ENCODE peak calls at places on chromosome 18, in four cellular contexts. One of them, this sample, is unnamed. For H3F3A, the result is how much of the 10 kb centered on the place peaks cover.

GRCh38 chr18:47250415-47251046 is 929 bp downstream of the SKOR2 start:
- DNase-seq in SK-N-SH: peak
- DNase-seq in GM23248: no peak
- DNase-seq in neural progenitor cell: peak
- DNase-seq in this sample: no peak

GRCh38 chr18:32730620-32731021 is 42.2 kb downstream of the KLHL14 start:
- DNase-seq in neural progenitor cell: no peak
- DNase-seq in GM23248: peak
- DNase-seq in SK-N-SH: no peak
- DNase-seq in this sample: no peak

GRCh38 chr18:58592223-58593214 is 36.4 kb downstream of the ALPK2 start:
- DNase-seq in GM23248: no peak
- DNase-seq in SK-N-SH: no peak
- DNase-seq in neural progenitor cell: peak
- DNase-seq in this sample: no peak

GRCh38 chr18:47595816-47596501 is 334.5 kb downstream of the SMAD2 start:
- DNase-seq in SK-N-SH: no peak
- DNase-seq in neural progenitor cell: peak
- DNase-seq in GM23248: peak
- DNase-seq in this sample: peak

GRCh38 chr18:37570336-37570930 is 4.8 kb upstream of the CELF4 start:
- DNase-seq in SK-N-SH: peak
- DNase-seq in neural progenitor cell: peak
- DNase-seq in GM23248: no peak
- DNase-seq in this sample: no peak

GRCh38 chr18:76573325-76574025 is 78.4 kb upstream of the ZNF516 start:
- DNase-seq in GM23248: peak
- DNase-seq in neural progenitor cell: no peak
- DNase-seq in SK-N-SH: no peak
- DNase-seq in this sample: peak

GRCh38 chr18:75533954-75534353 is 106.5 kb upstream of the SMIM21 start:
- DNase-seq in GM23248: peak
- DNase-seq in neural progenitor cell: no peak
- DNase-seq in SK-N-SH: no peak
- DNase-seq in this sample: no peak

GRCh38 chr18:66971951-66972350 is 368.1 kb upstream of the CDH19 start:
- DNase-seq in SK-N-SH: peak
- DNase-seq in neural progenitor cell: no peak
- DNase-seq in GM23248: no peak
- DNase-seq in this sample: no peak

GRCh38 chr18:75179819-75180600 is 28.9 kb downstream of the PTGR3 start:
- DNase-seq in neural progenitor cell: no peak
- DNase-seq in GM23248: no peak
- DNase-seq in SK-N-SH: no peak
- DNase-seq in this sample: no peak

GRCh38 chr18:78126106-78126505 is 853.5 kb upstream of the SALL3 start:
- DNase-seq in GM23248: no peak
- DNase-seq in neural progenitor cell: no peak
- DNase-seq in SK-N-SH: no peak
- DNase-seq in this sample: no peak

GRCh38 chr18:21955757-21956652 is 213.4 kb upstream of the GATA6 start:
- DNase-seq in SK-N-SH: peak
- DNase-seq in neural progenitor cell: peak
- DNase-seq in GM23248: peak
- DNase-seq in this sample: peak

GRCh38 chr18:5464241-5464640 is 79.6 kb downstream of the EPB41L3 start:
- DNase-seq in neural progenitor cell: no peak
- DNase-seq in SK-N-SH: no peak
- DNase-seq in GM23248: peak
- DNase-seq in this sample: no peak

GRCh38 chr18:52903858-52904257 is 563.9 kb downstream of the DCC start:
- DNase-seq in neural progenitor cell: peak
- DNase-seq in SK-N-SH: peak
- DNase-seq in GM23248: peak
- DNase-seq in this sample: peak

GRCh38 chr18:68623342-68623741 is 91.6 kb downstream of the TMX3 start:
- DNase-seq in neural progenitor cell: peak
- DNase-seq in SK-N-SH: peak
- DNase-seq in GM23248: peak
- DNase-seq in this sample: peak

GRCh38 chr18:34707670-34708069 is 2.4 kb upstream of the DTNA start:
- DNase-seq in SK-N-SH: no peak
- DNase-seq in neural progenitor cell: peak
- DNase-seq in GM23248: peak
- DNase-seq in this sample: peak

GRCh38 chr18:22224339-22224738 is 55.0 kb downstream of the GATA6 start:
- DNase-seq in neural progenitor cell: no peak
- DNase-seq in SK-N-SH: no peak
- DNase-seq in GM23248: no peak
- DNase-seq in this sample: no peak

GRCh38 chr18:32607816-32608215 is 137.1 kb upstream of the GAREM1 start:
- DNase-seq in SK-N-SH: no peak
- DNase-seq in neural progenitor cell: no peak
- DNase-seq in GM23248: no peak
- DNase-seq in this sample: no peak

GRCh38 chr18:10892801-10893595 is 256.4 kb downstream of the PIEZO2 start:
- DNase-seq in GM23248: peak
- DNase-seq in SK-N-SH: no peak
- DNase-seq in neural progenitor cell: no peak
- DNase-seq in this sample: peak

GRCh38 chr18:34540897-34541296 is 169.2 kb upstream of the DTNA start:
- DNase-seq in GM23248: no peak
- DNase-seq in neural progenitor cell: no peak
- DNase-seq in SK-N-SH: no peak
- DNase-seq in this sample: no peak

GRCh38 chr18:77133920-77134496 is 1.4 kb upstream of the MBP start:
- DNase-seq in neural progenitor cell: peak
- DNase-seq in GM23248: peak
- DNase-seq in SK-N-SH: peak
- DNase-seq in this sample: no peak

GRCh38 chr18:14920976-14921375 is 173.0 kb downstream of the ANKRD30B start:
- DNase-seq in SK-N-SH: no peak
- DNase-seq in neural progenitor cell: no peak
- DNase-seq in GM23248: no peak
- DNase-seq in this sample: no peak

GRCh38 chr18:36302676-36303075 is 5.2 kb downstream of the FHOD3 start:
- DNase-seq in neural progenitor cell: no peak
- DNase-seq in GM23248: peak
- DNase-seq in SK-N-SH: no peak
- DNase-seq in this sample: no peak

GRCh38 chr18:41395695-41396094 is 559.3 kb upstream of the PIK3C3 start:
- DNase-seq in GM23248: no peak
- DNase-seq in SK-N-SH: no peak
- DNase-seq in neural progenitor cell: no peak
- DNase-seq in this sample: peak

GRCh38 chr18:48320639-48320945 is 88.6 kb downstream of the ZBTB7C start:
- DNase-seq in GM23248: no peak
- DNase-seq in SK-N-SH: peak
- DNase-seq in neural progenitor cell: no peak
- DNase-seq in this sample: no peak

GRCh38 chr18:37457337-37457736 is 108.3 kb downstream of the CELF4 start:
- DNase-seq in neural progenitor cell: peak
- DNase-seq in SK-N-SH: no peak
- DNase-seq in GM23248: no peak
- DNase-seq in this sample: no peak

GRCh38 chr18:79733996-79734770 is 54.6 kb downstream of the CTDP1 start:
- DNase-seq in SK-N-SH: no peak
- DNase-seq in GM23248: no peak
- DNase-seq in neural progenitor cell: no peak
- DNase-seq in this sample: no peak

GRCh38 chr18:26190506-26190905 is 35.7 kb upstream of the TAF4B start:
- DNase-seq in SK-N-SH: no peak
- DNase-seq in GM23248: no peak
- DNase-seq in neural progenitor cell: no peak
- DNase-seq in this sample: no peak

GRCh38 chr18:34158881-34159690 is 65.6 kb downstream of the NOL4 start:
- DNase-seq in GM23248: peak
- DNase-seq in SK-N-SH: peak
- DNase-seq in neural progenitor cell: peak
- DNase-seq in this sample: no peak

GRCh38 chr18:2991241-2991640 is 21.7 kb downstream of the LPIN2 start:
- DNase-seq in SK-N-SH: no peak
- DNase-seq in neural progenitor cell: no peak
- DNase-seq in GM23248: no peak
- DNase-seq in this sample: no peak

GRCh38 chr18:2994603-2995432 is 18.1 kb downstream of the LPIN2 start:
- DNase-seq in SK-N-SH: no peak
- DNase-seq in GM23248: no peak
- DNase-seq in neural progenitor cell: no peak
- DNase-seq in this sample: no peak

GRCh38 chr18:2992995-2993877 is 19.7 kb downstream of the LPIN2 start:
- DNase-seq in GM23248: no peak
- DNase-seq in neural progenitor cell: no peak
- DNase-seq in SK-N-SH: no peak
- DNase-seq in this sample: no peak

GRCh38 chr18:2997429-2997828 is 15.5 kb downstream of the LPIN2 start:
- DNase-seq in SK-N-SH: no peak
- DNase-seq in neural progenitor cell: no peak
- DNase-seq in GM23248: no peak
- DNase-seq in this sample: no peak

DNA sequence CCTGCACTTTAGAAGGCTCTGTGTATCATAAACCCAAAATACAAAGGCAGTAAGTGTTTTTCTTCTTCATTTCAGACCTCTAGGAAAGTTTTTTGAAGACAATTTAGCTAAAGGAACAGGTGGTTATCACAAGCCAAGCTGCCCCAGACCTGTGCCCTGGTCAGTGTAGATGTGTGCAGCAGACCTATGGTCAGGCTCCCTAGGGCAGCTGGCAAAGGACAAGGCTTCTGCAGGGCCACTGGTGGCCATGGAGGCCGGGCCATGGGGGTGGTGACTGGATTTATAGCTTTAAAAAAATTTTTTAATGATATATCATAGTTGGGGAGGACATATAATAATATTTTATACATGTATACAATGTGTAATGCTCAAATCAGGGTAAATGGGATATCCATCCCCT is 18.8 kb downstream of the LPIN2 start:
- DNase-seq in SK-N-SH: no peak
- DNase-seq in GM23248: no peak
- DNase-seq in neural progenitor cell: no peak
- DNase-seq in this sample: no peak
- H3K9ac ChIP-seq in SK-N-SH: no peak
- H3K9ac ChIP-seq in GM23248: no peak
- H3K9ac ChIP-seq in neural progenitor cell: no peak
- H3K9ac ChIP-seq in this sample: no peak

GRCh38 chr18:9595197-9595596 is 19.2 kb downstream of the PPP4R1 start:
- DNase-seq in GM23248: peak
- DNase-seq in neural progenitor cell: no peak
- DNase-seq in SK-N-SH: no peak
- DNase-seq in this sample: no peak

GRCh38 chr18:9596843-9597242 is 17.5 kb downstream of the PPP4R1 start:
- DNase-seq in neural progenitor cell: no peak
- DNase-seq in GM23248: no peak
- DNase-seq in SK-N-SH: no peak
- DNase-seq in this sample: no peak

GRCh38 chr18:9596257-9596656 is 18.1 kb downstream of the PPP4R1 start:
- DNase-seq in SK-N-SH: no peak
- DNase-seq in neural progenitor cell: no peak
- DNase-seq in GM23248: peak
- DNase-seq in this sample: no peak

GRCh38 chr18:9597609-9598008 is 16.8 kb downstream of the PPP4R1 start:
- DNase-seq in GM23248: no peak
- DNase-seq in neural progenitor cell: no peak
- DNase-seq in SK-N-SH: no peak
- DNase-seq in this sample: no peak

GRCh38 chr18:9599328-9599727 is 15.0 kb downstream of the PPP4R1 start:
- DNase-seq in GM23248: no peak
- DNase-seq in neural progenitor cell: no peak
- DNase-seq in SK-N-SH: no peak
- DNase-seq in this sample: no peak
- H3F3A ChIP-seq in GM23248: under half
- H3F3A ChIP-seq in neural progenitor cell: under half
- H3F3A ChIP-seq in SK-N-SH: under half
- H3F3A ChIP-seq in this sample: under half

DNA sequence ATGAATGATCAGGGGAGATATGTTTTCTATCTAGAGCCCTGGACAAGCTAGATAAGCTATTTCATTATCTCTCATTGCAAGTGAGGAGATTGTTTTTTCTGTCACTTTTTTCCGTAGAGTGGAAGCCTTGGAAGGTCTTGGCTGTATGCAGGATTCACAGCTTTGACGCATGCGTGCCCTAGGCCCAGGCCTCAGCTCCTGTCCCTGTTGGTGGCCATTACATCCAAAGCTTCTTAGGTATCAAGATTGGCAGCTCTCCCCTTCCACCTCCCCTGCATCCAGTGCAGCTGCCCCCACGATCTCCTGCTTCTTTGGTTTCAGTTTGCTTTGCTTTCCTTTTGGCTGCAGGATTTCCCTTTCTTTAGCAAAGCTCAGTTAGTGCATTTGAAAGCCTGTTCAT is 91.0 kb downstream of the LIPG start:
- DNase-seq in neural progenitor cell: peak
- DNase-seq in SK-N-SH: no peak
- DNase-seq in GM23248: no peak
- DNase-seq in this sample: no peak
- H3K9ac ChIP-seq in neural progenitor cell: no peak
- H3K9ac ChIP-seq in SK-N-SH: no peak
- H3K9ac ChIP-seq in GM23248: no peak
- H3K9ac ChIP-seq in this sample: no peak

GRCh38 chr18:55447672-55448018 is 140.3 kb downstream of the TCF4 start:
- DNase-seq in SK-N-SH: no peak
- DNase-seq in neural progenitor cell: no peak
- DNase-seq in GM23248: no peak
- DNase-seq in this sample: no peak
- H3F3A ChIP-seq in SK-N-SH: under half
- H3F3A ChIP-seq in neural progenitor cell: under half
- H3F3A ChIP-seq in GM23248: under half
- H3F3A ChIP-seq in this sample: under half

GRCh38 chr18:24983566-24983965 is 368.4 kb downstream of the ZNF521 start:
- DNase-seq in SK-N-SH: no peak
- DNase-seq in GM23248: no peak
- DNase-seq in neural progenitor cell: no peak
- DNase-seq in this sample: no peak

GRCh38 chr18:24985616-24986015 is 366.4 kb downstream of the ZNF521 start:
- DNase-seq in neural progenitor cell: no peak
- DNase-seq in GM23248: no peak
- DNase-seq in SK-N-SH: no peak
- DNase-seq in this sample: no peak

GRCh38 chr18:24987933-24988840 is 363.8 kb downstream of the ZNF521 start:
- DNase-seq in SK-N-SH: no peak
- DNase-seq in GM23248: peak
- DNase-seq in neural progenitor cell: no peak
- DNase-seq in this sample: no peak

GRCh38 chr18:24987271-24987932 is 364.6 kb downstream of the ZNF521 start:
- DNase-seq in SK-N-SH: peak
- DNase-seq in GM23248: peak
- DNase-seq in neural progenitor cell: peak
- DNase-seq in this sample: no peak

GRCh38 chr18:24986611-24987270 is 365.2 kb downstream of the ZNF521 start:
- DNase-seq in neural progenitor cell: peak
- DNase-seq in GM23248: peak
- DNase-seq in SK-N-SH: no peak
- DNase-seq in this sample: no peak
- H3K9ac ChIP-seq in neural progenitor cell: no peak
- H3K9ac ChIP-seq in GM23248: no peak
- H3K9ac ChIP-seq in SK-N-SH: no peak
- H3K9ac ChIP-seq in this sample: no peak